ENCODE peak calls at places on chromosomes 5 and 9, in four cellular contexts. B is ovary, W is endothelial cell of umbilical vein, D is A549. L is an unnamed sample.

GRCh38 chr9:113935677-113936380 is 59.7 kb downstream of the ZNF618 start:
- DNase-seq in B (no peak), W (no peak), D (no peak), L (no peak)

GRCh38 chr5:88944751-88945507 is 61.9 kb upstream of the MEF2C start:
- DNase-seq in B (no peak), W (no peak), D (no peak), L (no peak)

GRCh38 chr9:19127881-19128719 is 808 bp upstream of the PLIN2 start:
- DNase-seq in B (peak), W (peak), D (no peak), L (peak)

GRCh38 chr5:107389130-107389553 is 281.6 kb downstream of the EFNA5 start:
- DNase-seq in B (no peak), W (peak), D (no peak), L (no peak)

GRCh38 chr5:69250593-69250992 is 15.9 kb downstream of the CDK7 start:
- DNase-seq in B (no peak), W (no peak), D (no peak), L (no peak)

GRCh38 chr5:88862547-88863175 is 20.3 kb downstream of the MEF2C start:
- DNase-seq in B (no peak), W (no peak), D (no peak), L (no peak)

GRCh38 chr5:175466700-175467318 is 11.6 kb upstream of the SFXN1 start:
- DNase-seq in B (no peak), W (no peak), D (no peak), L (no peak)

GRCh38 chr9:76652894-76653293 is 111.3 kb upstream of the PCA3 start:
- DNase-seq in B (no peak), W (no peak), D (no peak), L (no peak)

GRCh38 chr5:1555011-1555807 is 31.4 kb upstream of the LPCAT1 start:
- DNase-seq in B (no peak), W (no peak), D (peak), L (peak)

GRCh38 chr5:135450328-135450727 is 1.8 kb downstream of the TIFAB start:
- DNase-seq in B (no peak), W (no peak), D (no peak), L (no peak)

GRCh38 chr5:180084638-180085561 is 13.3 kb upstream of the RNF130 start:
- DNase-seq in B (no peak), W (no peak), D (no peak), L (no peak)

GRCh38 chr9:129231022-129231739 is 53.1 kb upstream of the IER5L start:
- DNase-seq in B (no peak), W (no peak), D (no peak), L (no peak)

GRCh38 chr9:129232839-129233568 is 54.9 kb upstream of the IER5L start:
- DNase-seq in B (no peak), W (no peak), D (no peak), L (no peak)

GRCh38 chr9:129234491-129234890 is 56.4 kb upstream of the IER5L start:
- DNase-seq in B (no peak), W (no peak), D (no peak), L (no peak)

GRCh38 chr9:129230302-129230701 is 52.2 kb upstream of the IER5L start:
- DNase-seq in B (no peak), W (no peak), D (no peak), L (no peak)

GRCh38 chr9:129231759-129232158 is 53.7 kb upstream of the IER5L start:
- DNase-seq in B (no peak), W (no peak), D (no peak), L (no peak)
- TF ChIP-seq POLR2A in B (no peak), W (no peak), D (no peak), L (no peak)

GRCh38 chr9:124453586-124454191 is 3.4 kb downstream of the ADGRD2 start:
- DNase-seq in B (no peak), W (no peak), D (peak), L (no peak)

GRCh38 chr9:124454791-124455443 is 4.7 kb downstream of the ADGRD2 start:
- DNase-seq in B (no peak), W (no peak), D (no peak), L (no peak)

GRCh38 chr9:124452841-124453585 is 2.8 kb downstream of the ADGRD2 start:
- DNase-seq in B (no peak), W (no peak), D (peak), L (no peak)

GRCh38 chr9:124455820-124456219 is 5.6 kb downstream of the ADGRD2 start:
- DNase-seq in B (no peak), W (no peak), D (no peak), L (peak)

DNA sequence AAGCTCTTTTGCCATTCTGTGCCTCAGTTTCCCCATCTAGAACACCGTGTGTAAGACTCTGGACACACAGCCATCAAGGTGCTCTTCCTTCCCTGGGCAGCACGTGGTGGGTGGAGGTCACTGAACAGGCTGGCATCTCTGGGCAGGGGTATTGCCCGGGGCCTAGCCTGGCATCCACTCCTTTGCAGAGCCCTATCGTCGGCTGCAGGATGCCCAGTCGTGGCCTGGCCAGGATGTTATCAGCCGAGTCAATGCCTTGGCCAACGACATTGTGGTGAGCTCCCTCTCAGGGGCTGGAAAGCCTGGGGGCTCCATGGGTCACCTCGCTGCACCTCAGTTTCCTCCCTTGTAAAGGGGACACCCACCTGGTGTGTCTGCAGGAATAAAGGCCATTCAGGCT is 4.0 kb downstream of the ADGRD2 start:
- DNase-seq in B (no peak), W (no peak), D (no peak), L (no peak)
- TF ChIP-seq POLR2A in B (no peak), W (no peak), D (no peak), L (no peak)

DNA sequence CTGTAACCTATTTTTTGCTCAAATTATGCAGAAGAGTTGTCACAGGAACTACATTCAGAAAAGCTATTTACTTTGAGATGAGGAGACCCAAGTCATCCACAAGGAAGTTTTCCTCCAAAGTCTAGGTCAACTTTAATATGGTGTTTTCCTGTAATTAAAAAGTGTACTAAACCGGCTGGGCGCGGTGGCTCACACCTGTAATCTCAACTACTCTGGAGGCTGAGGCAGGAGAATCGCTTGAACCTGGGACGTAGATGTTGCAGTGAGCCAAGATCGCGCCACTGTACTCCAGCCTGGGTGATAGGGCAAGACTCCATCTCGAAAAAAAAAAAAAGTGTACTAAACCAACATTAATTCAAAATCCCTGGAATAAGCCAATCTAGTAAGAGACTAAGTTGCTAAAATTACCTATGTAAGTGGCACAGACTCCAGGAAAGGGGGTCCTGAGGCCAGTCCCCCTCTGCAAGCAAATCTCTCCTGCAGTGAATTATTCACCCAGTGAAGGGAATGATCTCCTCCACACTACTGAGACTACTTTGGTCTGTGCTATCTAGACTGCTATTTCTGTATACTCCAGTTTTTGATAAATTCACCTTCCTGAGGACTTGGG is 38.9 kb downstream of the FNBP1 start:
- DNase-seq in B (no peak), W (no peak), D (no peak), L (no peak)
- TF ChIP-seq POLR2A in B (no peak), W (no peak), D (no peak), L (no peak)

DNA sequence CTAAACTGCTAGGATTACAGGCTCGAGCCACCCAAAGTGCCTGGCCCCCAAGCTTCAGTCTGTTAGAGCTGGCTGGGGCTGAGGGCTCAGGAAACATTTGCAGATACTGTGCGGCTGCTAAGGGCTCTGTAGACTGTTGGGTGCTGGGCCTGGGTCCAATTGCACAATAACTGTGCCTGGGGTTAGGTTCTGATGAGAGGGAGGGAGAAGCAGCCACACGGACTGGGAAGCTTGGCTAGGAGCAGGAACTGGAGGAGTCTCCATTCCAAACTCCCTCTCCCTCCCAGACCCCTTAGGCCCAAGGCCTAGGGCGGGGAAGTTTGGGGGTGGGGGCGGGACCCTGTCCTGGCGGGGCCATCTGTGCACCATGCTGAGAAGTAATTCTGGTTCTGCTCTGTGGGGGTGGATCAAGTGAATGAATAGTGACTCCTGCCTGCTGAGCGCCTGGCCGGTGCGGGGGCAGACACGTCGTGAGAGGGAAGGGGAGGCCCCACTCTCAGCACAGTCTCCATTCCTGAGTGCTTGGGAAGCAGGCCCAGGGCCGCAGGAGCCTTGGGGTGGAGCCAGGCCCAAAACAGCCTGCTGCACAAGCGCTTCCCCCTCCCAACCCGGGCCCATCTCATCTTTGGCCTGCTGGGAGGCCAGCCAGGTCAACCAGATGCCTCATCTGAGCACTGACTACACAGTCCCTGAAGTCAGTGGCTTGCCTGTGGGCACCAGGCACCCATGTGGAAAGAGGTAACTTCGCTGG is 1.5 kb downstream of the ASS1 start:
- DNase-seq in B (peak), W (no peak), D (no peak), L (peak)
- TF ChIP-seq POLR2A in B (no peak), W (no peak), D (no peak), L (no peak)

GRCh38 chr9:69120380-69121154 is 53.5 kb upstream of the TJP2 start:
- DNase-seq in B (peak), W (peak), D (peak), L (no peak)
- TF ChIP-seq POLR2A in B (no peak), W (no peak), D (no peak), L (no peak)

DNA sequence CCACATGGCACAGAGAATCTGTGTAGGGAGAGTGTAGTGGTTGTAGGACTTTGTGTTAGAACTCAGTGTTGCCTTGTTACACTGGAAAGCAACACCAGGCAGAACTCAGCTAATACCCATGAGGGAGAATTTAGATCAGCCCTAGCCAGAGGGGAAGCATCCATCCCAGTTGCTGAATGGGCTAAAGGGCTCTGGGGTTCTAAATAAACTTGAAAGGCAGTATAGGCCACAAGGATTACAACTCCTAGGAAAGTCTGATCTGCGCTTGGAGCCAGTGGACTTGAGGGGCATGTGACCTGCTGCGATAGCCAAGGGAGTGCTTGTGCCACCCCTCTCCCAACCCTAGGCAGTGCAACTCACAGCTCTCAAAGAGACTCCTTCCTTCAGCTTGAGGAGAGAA is 26.9 kb downstream of the PTGS1 start:
- DNase-seq in B (no peak), W (no peak), D (no peak), L (no peak)
- TF ChIP-seq POLR2A in B (no peak), W (no peak), D (no peak), L (no peak)

L was measured in adrenal gland.